ENCODE peak calls at places on chromosome 17, in seven cellular contexts. One of them, this sample, is unnamed.
A peak's percentile ranks its signal among the peaks of the same experiment; 100 is the strongest.

GRCh38 chr17:17191961-17192381 is 14.2 kb downstream of the PLD6 start:
- DNase-seq in ovary: no peak
- DNase-seq in BJ: no peak
- DNase-seq in brain microvascular endothelial cell: no peak
- DNase-seq in GM12865: no peak
- DNase-seq in gastrocnemius medialis: no peak
- DNase-seq in fibroblast of lung: peak; percentile 31
- DNase-seq in this sample: no peak

GRCh38 chr17:76914937-76915336 is 46.7 kb downstream of the MGAT5B start:
- DNase-seq in ovary: no peak
- DNase-seq in BJ: no peak
- DNase-seq in brain microvascular endothelial cell: no peak
- DNase-seq in GM12865: no peak
- DNase-seq in gastrocnemius medialis: no peak
- DNase-seq in fibroblast of lung: no peak
- DNase-seq in this sample: no peak

GRCh38 chr17:82175951-82176350 is 36.7 kb downstream of the CCDC57 start:
- DNase-seq in ovary: no peak
- DNase-seq in BJ: no peak
- DNase-seq in brain microvascular endothelial cell: no peak
- DNase-seq in GM12865: no peak
- DNase-seq in gastrocnemius medialis: no peak
- DNase-seq in fibroblast of lung: no peak
- DNase-seq in this sample: no peak

GRCh38 chr17:47778184-47778635 is 43.4 kb downstream of the OSBPL7 start:
- DNase-seq in ovary: no peak
- DNase-seq in BJ: no peak
- DNase-seq in brain microvascular endothelial cell: no peak
- DNase-seq in GM12865: no peak
- DNase-seq in gastrocnemius medialis: no peak
- DNase-seq in fibroblast of lung: no peak
- DNase-seq in this sample: no peak

GRCh38 chr17:81487089-81487486 is 25.5 kb downstream of the ACTG1 start:
- DNase-seq in ovary: no peak
- DNase-seq in BJ: no peak
- DNase-seq in brain microvascular endothelial cell: no peak
- DNase-seq in GM12865: no peak
- DNase-seq in gastrocnemius medialis: no peak
- DNase-seq in fibroblast of lung: no peak
- DNase-seq in this sample: no peak

GRCh38 chr17:74759243-74759801 is 10.9 kb downstream of the NHERF1 start:
- DNase-seq in ovary: no peak
- DNase-seq in BJ: no peak
- DNase-seq in brain microvascular endothelial cell: no peak
- DNase-seq in GM12865: peak; percentile 81
- DNase-seq in gastrocnemius medialis: no peak
- DNase-seq in fibroblast of lung: no peak
- DNase-seq in this sample: no peak

GRCh38 chr17:63446981-63447687 is 1.0 kb upstream of the CYB561 start:
- DNase-seq in ovary: peak; percentile 30
- DNase-seq in BJ: no peak
- DNase-seq in brain microvascular endothelial cell: no peak
- DNase-seq in GM12865: no peak
- DNase-seq in gastrocnemius medialis: no peak
- DNase-seq in fibroblast of lung: no peak
- DNase-seq in this sample: peak; percentile 86

GRCh38 chr17:27666831-27667560 is 36.0 kb downstream of the LGALS9 start:
- DNase-seq in ovary: no peak
- DNase-seq in BJ: no peak
- DNase-seq in brain microvascular endothelial cell: no peak
- DNase-seq in GM12865: no peak
- DNase-seq in gastrocnemius medialis: no peak
- DNase-seq in fibroblast of lung: no peak
- DNase-seq in this sample: no peak

GRCh38 chr17:44348234-44348987 is 3.3 kb downstream of the GRN start:
- DNase-seq in ovary: no peak
- DNase-seq in BJ: no peak
- DNase-seq in brain microvascular endothelial cell: peak; percentile 56
- DNase-seq in GM12865: peak; percentile 94
- DNase-seq in gastrocnemius medialis: peak; percentile 44
- DNase-seq in fibroblast of lung: peak; percentile 33
- DNase-seq in this sample: peak; percentile 50

GRCh38 chr17:61310611-61311010 is 89.0 kb upstream of the TBX2 start:
- DNase-seq in ovary: no peak
- DNase-seq in BJ: no peak
- DNase-seq in brain microvascular endothelial cell: no peak
- DNase-seq in GM12865: no peak
- DNase-seq in gastrocnemius medialis: no peak
- DNase-seq in fibroblast of lung: peak; percentile 27
- DNase-seq in this sample: no peak

GRCh38 chr17:4766705-4767104 is 5.0 kb upstream of the TM4SF5 start:
- DNase-seq in ovary: no peak
- DNase-seq in BJ: no peak
- DNase-seq in brain microvascular endothelial cell: no peak
- DNase-seq in GM12865: no peak
- DNase-seq in gastrocnemius medialis: no peak
- DNase-seq in fibroblast of lung: no peak
- DNase-seq in this sample: no peak

GRCh38 chr17:73941919-73942530 is 261.5 kb upstream of the RPL38 start:
- DNase-seq in ovary: no peak
- DNase-seq in BJ: no peak
- DNase-seq in brain microvascular endothelial cell: no peak
- DNase-seq in GM12865: no peak
- DNase-seq in gastrocnemius medialis: no peak
- DNase-seq in fibroblast of lung: no peak
- DNase-seq in this sample: no peak

GRCh38 chr17:74253036-74253435 is 21.0 kb upstream of the DNAI2 start:
- DNase-seq in ovary: no peak
- DNase-seq in BJ: no peak
- DNase-seq in brain microvascular endothelial cell: no peak
- DNase-seq in GM12865: no peak
- DNase-seq in gastrocnemius medialis: no peak
- DNase-seq in fibroblast of lung: no peak
- DNase-seq in this sample: no peak

GRCh38 chr17:2177235-2177811 is 122.4 kb downstream of the HIC1 start:
- DNase-seq in ovary: no peak
- DNase-seq in BJ: no peak
- DNase-seq in brain microvascular endothelial cell: no peak
- DNase-seq in GM12865: no peak
- DNase-seq in gastrocnemius medialis: no peak
- DNase-seq in fibroblast of lung: no peak
- DNase-seq in this sample: peak; percentile 14

GRCh38 chr17:66679631-66680517 is 155.0 kb upstream of the CACNG5 start:
- DNase-seq in ovary: no peak
- DNase-seq in BJ: no peak
- DNase-seq in brain microvascular endothelial cell: no peak
- DNase-seq in GM12865: peak; percentile 24
- DNase-seq in gastrocnemius medialis: no peak
- DNase-seq in fibroblast of lung: no peak
- DNase-seq in this sample: no peak

GRCh38 chr17:60134396-60135159 is 15.2 kb upstream of the CA4 start:
- DNase-seq in ovary: no peak
- DNase-seq in BJ: no peak
- DNase-seq in brain microvascular endothelial cell: peak; percentile 62
- DNase-seq in GM12865: no peak
- DNase-seq in gastrocnemius medialis: no peak
- DNase-seq in fibroblast of lung: peak; percentile 59
- DNase-seq in this sample: peak; percentile 61

GRCh38 chr17:28392491-28392890 is 13.5 kb downstream of the SLC46A1 start:
- DNase-seq in ovary: no peak
- DNase-seq in BJ: no peak
- DNase-seq in brain microvascular endothelial cell: no peak
- DNase-seq in GM12865: no peak
- DNase-seq in gastrocnemius medialis: no peak
- DNase-seq in fibroblast of lung: no peak
- DNase-seq in this sample: no peak

GRCh38 chr17:78250891-78251772 is 19.7 kb downstream of the TMEM235 start:
- DNase-seq in ovary: peak; percentile 80
- DNase-seq in BJ: peak; percentile 16
- DNase-seq in brain microvascular endothelial cell: peak; percentile 60
- DNase-seq in GM12865: peak; percentile 92
- DNase-seq in gastrocnemius medialis: peak; percentile 77
- DNase-seq in fibroblast of lung: peak; percentile 71
- DNase-seq in this sample: peak; percentile 92

GRCh38 chr17:16285646-16286008 is 67.6 kb downstream of the CENPV start:
- DNase-seq in ovary: no peak
- DNase-seq in BJ: no peak
- DNase-seq in brain microvascular endothelial cell: no peak
- DNase-seq in GM12865: no peak
- DNase-seq in gastrocnemius medialis: no peak
- DNase-seq in fibroblast of lung: no peak
- DNase-seq in this sample: no peak

GRCh38 chr17:42853597-42853967 is 2.6 kb downstream of the AOC3 start:
- DNase-seq in ovary: no peak
- DNase-seq in BJ: no peak
- DNase-seq in brain microvascular endothelial cell: no peak
- DNase-seq in GM12865: no peak
- DNase-seq in gastrocnemius medialis: no peak
- DNase-seq in fibroblast of lung: no peak
- DNase-seq in this sample: no peak

GRCh38 chr17:82737981-82738877 is 2.8 kb downstream of the FN3K start:
- DNase-seq in ovary: peak; percentile 81
- DNase-seq in BJ: no peak
- DNase-seq in brain microvascular endothelial cell: no peak
- DNase-seq in GM12865: no peak
- DNase-seq in gastrocnemius medialis: peak; percentile 51
- DNase-seq in fibroblast of lung: peak; percentile 20
- DNase-seq in this sample: peak; percentile 27

GRCh38 chr17:68328676-68329075 is 37.4 kb downstream of the ARSG start:
- DNase-seq in ovary: no peak
- DNase-seq in BJ: no peak
- DNase-seq in brain microvascular endothelial cell: no peak
- DNase-seq in GM12865: no peak
- DNase-seq in gastrocnemius medialis: no peak
- DNase-seq in fibroblast of lung: no peak
- DNase-seq in this sample: no peak

GRCh38 chr17:58084317-58084981 is 1.2 kb downstream of the DYNLL2 start:
- DNase-seq in ovary: peak; percentile 37
- DNase-seq in BJ: no peak
- DNase-seq in brain microvascular endothelial cell: no peak
- DNase-seq in GM12865: peak; percentile 80
- DNase-seq in gastrocnemius medialis: peak; percentile 73
- DNase-seq in fibroblast of lung: peak; percentile 31
- DNase-seq in this sample: peak; percentile 19
- TF ChIP-seq CTCF in ovary: no peak
- TF ChIP-seq CTCF in BJ: peak; percentile 23
- TF ChIP-seq CTCF in brain microvascular endothelial cell: peak; percentile 31
- TF ChIP-seq CTCF in GM12865: peak; percentile 52
- TF ChIP-seq CTCF in gastrocnemius medialis: peak; percentile 33
- TF ChIP-seq CTCF in fibroblast of lung: no peak
- TF ChIP-seq CTCF in this sample: no peak

GRCh38 chr17:72660274-72661092 is 432.0 kb downstream of the SLC39A11 start:
- DNase-seq in ovary: no peak
- DNase-seq in BJ: no peak
- DNase-seq in brain microvascular endothelial cell: no peak
- DNase-seq in GM12865: no peak
- DNase-seq in gastrocnemius medialis: no peak
- DNase-seq in fibroblast of lung: no peak
- DNase-seq in this sample: no peak
- H3K4me3 ChIP-seq in ovary: no peak overlapping the region
- H3K4me3 ChIP-seq in BJ: no peak overlapping the region
- H3K4me3 ChIP-seq in brain microvascular endothelial cell: no peak overlapping the region
- H3K4me3 ChIP-seq in GM12865: no peak overlapping the region
- H3K4me3 ChIP-seq in gastrocnemius medialis: no peak overlapping the region
- H3K4me3 ChIP-seq in fibroblast of lung: no peak overlapping the region
- H3K4me3 ChIP-seq in this sample: no peak overlapping the region

GRCh38 chr17:31739300-31739699 is 119.7 kb downstream of the COPRS start:
- DNase-seq in ovary: no peak
- DNase-seq in BJ: peak; percentile 76
- DNase-seq in brain microvascular endothelial cell: peak; percentile 29
- DNase-seq in GM12865: no peak
- DNase-seq in gastrocnemius medialis: no peak
- DNase-seq in fibroblast of lung: peak; percentile 94
- DNase-seq in this sample: peak; percentile 65

GRCh38 chr17:31738488-31738887 is 120.6 kb downstream of the COPRS start:
- DNase-seq in ovary: no peak
- DNase-seq in BJ: no peak
- DNase-seq in brain microvascular endothelial cell: no peak
- DNase-seq in GM12865: no peak
- DNase-seq in gastrocnemius medialis: no peak
- DNase-seq in fibroblast of lung: no peak
- DNase-seq in this sample: no peak

GRCh38 chr17:31736855-31737625 is 122.0 kb downstream of the COPRS start:
- DNase-seq in ovary: no peak
- DNase-seq in BJ: no peak
- DNase-seq in brain microvascular endothelial cell: no peak
- DNase-seq in GM12865: no peak
- DNase-seq in gastrocnemius medialis: no peak
- DNase-seq in fibroblast of lung: no peak
- DNase-seq in this sample: no peak

GRCh38 chr17:31740611-31741082 is 118.4 kb downstream of the COPRS start:
- DNase-seq in ovary: no peak
- DNase-seq in BJ: peak; percentile 98
- DNase-seq in brain microvascular endothelial cell: peak; percentile 51
- DNase-seq in GM12865: no peak
- DNase-seq in gastrocnemius medialis: no peak
- DNase-seq in fibroblast of lung: peak; percentile 90
- DNase-seq in this sample: peak; percentile 65

GRCh38 chr17:31738067-31738466 is 121.0 kb downstream of the COPRS start:
- DNase-seq in ovary: no peak
- DNase-seq in BJ: no peak
- DNase-seq in brain microvascular endothelial cell: no peak
- DNase-seq in GM12865: no peak
- DNase-seq in gastrocnemius medialis: no peak
- DNase-seq in fibroblast of lung: no peak
- DNase-seq in this sample: no peak
- TF ChIP-seq CTCF in ovary: no peak
- TF ChIP-seq CTCF in BJ: no peak
- TF ChIP-seq CTCF in brain microvascular endothelial cell: no peak
- TF ChIP-seq CTCF in GM12865: no peak
- TF ChIP-seq CTCF in gastrocnemius medialis: no peak
- TF ChIP-seq CTCF in fibroblast of lung: no peak
- TF ChIP-seq CTCF in this sample: no peak

GRCh38 chr17:21513012-21513570 is 136.9 kb downstream of the KCNJ12 start:
- DNase-seq in ovary: peak; percentile 69
- DNase-seq in BJ: no peak
- DNase-seq in brain microvascular endothelial cell: peak; percentile 50
- DNase-seq in GM12865: peak; percentile 76
- DNase-seq in gastrocnemius medialis: peak; percentile 69
- DNase-seq in fibroblast of lung: peak; percentile 57
- DNase-seq in this sample: peak; percentile 75
- H3K4me3 ChIP-seq in ovary: no peak overlapping the region
- H3K4me3 ChIP-seq in BJ: no peak overlapping the region
- H3K4me3 ChIP-seq in brain microvascular endothelial cell: peak overlapping the region; percentile 12
- H3K4me3 ChIP-seq in GM12865: no peak overlapping the region
- H3K4me3 ChIP-seq in gastrocnemius medialis: peak overlapping the region; percentile 24
- H3K4me3 ChIP-seq in fibroblast of lung: no peak overlapping the region
- H3K4me3 ChIP-seq in this sample: no peak overlapping the region

This sample was measured in cardiac fibroblast.